ENCODE peak calls at places on chromosomes 1 and 21, in six cellular contexts. One of them, this sample, is unnamed.

GRCh38 chr1:91400133-91400725 is 4.4 kb downstream of the HFM1 start:
- DNase-seq in EL: peak; percentile 7
- DNase-seq in upper lobe of right lung: no peak
- DNase-seq in germinal center: no peak
- DNase-seq in CD8-positive, alpha-beta T cell: no peak
- DNase-seq in DMS 273 treated with DMSO at 0.1 percent for 48 hours: no peak
- DNase-seq in this sample: no peak

GRCh38 chr1:200457810-200458209 is 48.0 kb upstream of the ZNF281 start:
- DNase-seq in CD8-positive, alpha-beta T cell: no peak
- DNase-seq in EL: no peak
- DNase-seq in upper lobe of right lung: no peak
- DNase-seq in DMS 273 treated with DMSO at 0.1 percent for 48 hours: no peak
- DNase-seq in germinal center: no peak
- DNase-seq in this sample: no peak

GRCh38 chr1:166952002-166952746 is 23.2 kb downstream of the ILDR2 start:
- DNase-seq in germinal center: no peak
- DNase-seq in EL: peak; percentile 74
- DNase-seq in DMS 273 treated with DMSO at 0.1 percent for 48 hours: no peak
- DNase-seq in upper lobe of right lung: no peak
- DNase-seq in CD8-positive, alpha-beta T cell: no peak
- DNase-seq in this sample: no peak

GRCh38 chr21:27423906-27424595 is 457.2 kb upstream of the ADAMTS5 start:
- DNase-seq in germinal center: no peak
- DNase-seq in CD8-positive, alpha-beta T cell: no peak
- DNase-seq in DMS 273 treated with DMSO at 0.1 percent for 48 hours: no peak
- DNase-seq in upper lobe of right lung: no peak
- DNase-seq in EL: peak; percentile 86
- DNase-seq in this sample: no peak

GRCh38 chr1:206839857-206840256 is 25.6 kb upstream of the IL20 start:
- DNase-seq in upper lobe of right lung: no peak
- DNase-seq in germinal center: no peak
- DNase-seq in CD8-positive, alpha-beta T cell: no peak
- DNase-seq in DMS 273 treated with DMSO at 0.1 percent for 48 hours: no peak
- DNase-seq in EL: peak; percentile 92
- DNase-seq in this sample: no peak

GRCh38 chr1:59214764-59215208 is 82.1 kb upstream of the FGGY start:
- DNase-seq in DMS 273 treated with DMSO at 0.1 percent for 48 hours: no peak
- DNase-seq in upper lobe of right lung: peak; percentile 74
- DNase-seq in EL: no peak
- DNase-seq in CD8-positive, alpha-beta T cell: no peak
- DNase-seq in germinal center: no peak
- DNase-seq in this sample: no peak

GRCh38 chr1:234861024-234861620 is 251.1 kb upstream of the IRF2BP2 start:
- DNase-seq in DMS 273 treated with DMSO at 0.1 percent for 48 hours: no peak
- DNase-seq in germinal center: no peak
- DNase-seq in CD8-positive, alpha-beta T cell: no peak
- DNase-seq in EL: no peak
- DNase-seq in upper lobe of right lung: no peak
- DNase-seq in this sample: no peak

GRCh38 chr1:230067871-230068814 is 1.1 kb downstream of the GALNT2 start:
- DNase-seq in upper lobe of right lung: peak; percentile 75
- DNase-seq in EL: peak; percentile 29
- DNase-seq in germinal center: peak; percentile 24
- DNase-seq in CD8-positive, alpha-beta T cell: no peak
- DNase-seq in DMS 273 treated with DMSO at 0.1 percent for 48 hours: no peak
- DNase-seq in this sample: peak; percentile 79

GRCh38 chr1:201085902-201086735 is 26.1 kb downstream of the CACNA1S start:
- DNase-seq in upper lobe of right lung: peak; percentile 84
- DNase-seq in EL: peak; percentile 48
- DNase-seq in DMS 273 treated with DMSO at 0.1 percent for 48 hours: no peak
- DNase-seq in germinal center: peak; percentile 37
- DNase-seq in CD8-positive, alpha-beta T cell: peak; percentile 35
- DNase-seq in this sample: peak; percentile 60

GRCh38 chr1:87024936-87025537 is 110.6 kb downstream of the HS2ST1 start:
- DNase-seq in EL: peak; percentile 30
- DNase-seq in germinal center: peak; percentile 8
- DNase-seq in upper lobe of right lung: no peak
- DNase-seq in DMS 273 treated with DMSO at 0.1 percent for 48 hours: peak; percentile 48
- DNase-seq in CD8-positive, alpha-beta T cell: no peak
- DNase-seq in this sample: peak; percentile 34

GRCh38 chr1:44812822-44813543 is 4.7 kb downstream of the BTBD19 start:
- DNase-seq in upper lobe of right lung: peak; percentile 73
- DNase-seq in CD8-positive, alpha-beta T cell: no peak
- DNase-seq in DMS 273 treated with DMSO at 0.1 percent for 48 hours: no peak
- DNase-seq in EL: no peak
- DNase-seq in germinal center: no peak
- DNase-seq in this sample: peak; percentile 70